ENCODE peak calls at places on chromosomes 3 and 15, in six cellular contexts. One of them, this sample, is unnamed.

GRCh38 chr15:92667291-92667904 is 11.8 kb upstream of the FAM174B start:
- DNase-seq in HepG2: peak
- DNase-seq in GM12891: no peak
- DNase-seq in Panc1: no peak
- DNase-seq in SK-N-SH: no peak
- DNase-seq in HCT116: no peak
- DNase-seq in this sample: no peak

GRCh38 chr3:113275876-113276580 is 64.7 kb downstream of the BOC start:
- DNase-seq in HepG2: peak
- DNase-seq in GM12891: peak
- DNase-seq in Panc1: no peak
- DNase-seq in SK-N-SH: no peak
- DNase-seq in HCT116: no peak
- DNase-seq in this sample: no peak

GRCh38 chr15:23069496-23070166 is 30.3 kb upstream of the TUBGCP5 start:
- DNase-seq in HepG2: no peak
- DNase-seq in GM12891: peak
- DNase-seq in Panc1: no peak
- DNase-seq in SK-N-SH: peak
- DNase-seq in HCT116: peak
- DNase-seq in this sample: peak

GRCh38 chr15:70801111-70801510 is 37.8 kb upstream of the UACA start:
- DNase-seq in HepG2: no peak
- DNase-seq in GM12891: no peak
- DNase-seq in Panc1: no peak
- DNase-seq in SK-N-SH: no peak
- DNase-seq in HCT116: no peak
- DNase-seq in this sample: no peak

GRCh38 chr15:28963711-28964081 is 77.9 kb downstream of the APBA2 start:
- DNase-seq in HepG2: no peak
- DNase-seq in GM12891: no peak
- DNase-seq in Panc1: no peak
- DNase-seq in SK-N-SH: no peak
- DNase-seq in HCT116: no peak
- DNase-seq in this sample: no peak

GRCh38 chr3:155347901-155348300 is 54.4 kb upstream of the STRIT1 start:
- DNase-seq in HepG2: no peak
- DNase-seq in GM12891: no peak
- DNase-seq in Panc1: no peak
- DNase-seq in SK-N-SH: no peak
- DNase-seq in HCT116: no peak
- DNase-seq in this sample: no peak

GRCh38 chr3:79976466-79976865 is 208.7 kb upstream of the ROBO1 start:
- DNase-seq in HepG2: no peak
- DNase-seq in GM12891: no peak
- DNase-seq in Panc1: no peak
- DNase-seq in SK-N-SH: no peak
- DNase-seq in HCT116: no peak
- DNase-seq in this sample: no peak

GRCh38 chr3:171311784-171312183 is 148.4 kb downstream of the TNIK start:
- DNase-seq in HepG2: no peak
- DNase-seq in GM12891: no peak
- DNase-seq in Panc1: no peak
- DNase-seq in SK-N-SH: no peak
- DNase-seq in HCT116: no peak
- DNase-seq in this sample: no peak

GRCh38 chr3:63912768-63913588 is 795 bp upstream of the SCAANT1 start:
- DNase-seq in HepG2: peak
- DNase-seq in GM12891: no peak
- DNase-seq in Panc1: no peak
- DNase-seq in SK-N-SH: peak
- DNase-seq in HCT116: peak
- DNase-seq in this sample: peak

GRCh38 chr3:29240248-29240647 is 40.6 kb upstream of the RBMS3 start:
- DNase-seq in HepG2: no peak
- DNase-seq in GM12891: no peak
- DNase-seq in Panc1: no peak
- DNase-seq in SK-N-SH: no peak
- DNase-seq in HCT116: no peak
- DNase-seq in this sample: no peak

GRCh38 chr3:126261037-126261436 is 80.7 kb upstream of the ALDH1L1 start:
- DNase-seq in HepG2: peak
- DNase-seq in GM12891: no peak
- DNase-seq in Panc1: no peak
- DNase-seq in SK-N-SH: no peak
- DNase-seq in HCT116: no peak
- DNase-seq in this sample: peak

GRCh38 chr3:139659511-139659910 is 18.3 kb downstream of the NMNAT3 start:
- DNase-seq in HepG2: no peak
- DNase-seq in GM12891: no peak
- DNase-seq in Panc1: no peak
- DNase-seq in SK-N-SH: no peak
- DNase-seq in HCT116: no peak
- DNase-seq in this sample: no peak

GRCh38 chr3:48405343-48405881 is 24.5 kb downstream of the PLXNB1 start:
- DNase-seq in HepG2: no peak
- DNase-seq in GM12891: no peak
- DNase-seq in Panc1: no peak
- DNase-seq in SK-N-SH: no peak
- DNase-seq in HCT116: no peak
- DNase-seq in this sample: no peak

GRCh38 chr3:178454714-178455113 is 81.5 kb upstream of the KCNMB2 start:
- DNase-seq in HepG2: no peak
- DNase-seq in GM12891: no peak
- DNase-seq in Panc1: no peak
- DNase-seq in SK-N-SH: no peak
- DNase-seq in HCT116: no peak
- DNase-seq in this sample: no peak

GRCh38 chr15:96285715-96286367 is 44.7 kb upstream of the NR2F2 start:
- DNase-seq in HepG2: no peak
- DNase-seq in GM12891: no peak
- DNase-seq in Panc1: no peak
- DNase-seq in SK-N-SH: no peak
- DNase-seq in HCT116: no peak
- DNase-seq in this sample: no peak

GRCh38 chr3:130604806-130605205 is 87.8 kb downstream of the COL6A6 start:
- DNase-seq in HepG2: no peak
- DNase-seq in GM12891: no peak
- DNase-seq in Panc1: no peak
- DNase-seq in SK-N-SH: no peak
- DNase-seq in HCT116: no peak
- DNase-seq in this sample: no peak

GRCh38 chr15:53611145-53611920 is 148.1 kb downstream of the WDR72 start:
- DNase-seq in HepG2: peak
- DNase-seq in GM12891: no peak
- DNase-seq in Panc1: no peak
- DNase-seq in SK-N-SH: no peak
- DNase-seq in HCT116: no peak
- DNase-seq in this sample: no peak

GRCh38 chr3:48845170-48845569 is 2.5 kb downstream of the PRKAR2A start:
- DNase-seq in HepG2: peak
- DNase-seq in GM12891: no peak
- DNase-seq in Panc1: no peak
- DNase-seq in SK-N-SH: no peak
- DNase-seq in HCT116: no peak
- DNase-seq in this sample: no peak

GRCh38 chr3:26984601-26985000 is 362.0 kb downstream of the LRRC3B start:
- DNase-seq in HepG2: no peak
- DNase-seq in GM12891: no peak
- DNase-seq in Panc1: no peak
- DNase-seq in SK-N-SH: no peak
- DNase-seq in HCT116: no peak
- DNase-seq in this sample: no peak

GRCh38 chr3:194070634-194071409 is 65.1 kb upstream of the HES1 start:
- DNase-seq in HepG2: peak
- DNase-seq in GM12891: peak
- DNase-seq in Panc1: no peak
- DNase-seq in SK-N-SH: peak
- DNase-seq in HCT116: peak
- DNase-seq in this sample: peak
- TF ChIP-seq POLR2AphosphoS5 in HepG2: no peak
- TF ChIP-seq POLR2AphosphoS5 in GM12891: no peak
- TF ChIP-seq POLR2AphosphoS5 in Panc1: peak
- TF ChIP-seq POLR2AphosphoS5 in SK-N-SH: no peak
- TF ChIP-seq POLR2AphosphoS5 in HCT116: no peak
- TF ChIP-seq POLR2AphosphoS5 in this sample: no peak

GRCh38 chr3:98545940-98546339 is 14.2 kb downstream of the GPR15 start:
- DNase-seq in HepG2: no peak
- DNase-seq in GM12891: no peak
- DNase-seq in Panc1: no peak
- DNase-seq in SK-N-SH: no peak
- DNase-seq in HCT116: no peak
- DNase-seq in this sample: no peak

GRCh38 chr3:98542623-98543022 is 10.8 kb downstream of the GPR15 start:
- DNase-seq in HepG2: no peak
- DNase-seq in GM12891: no peak
- DNase-seq in Panc1: no peak
- DNase-seq in SK-N-SH: no peak
- DNase-seq in HCT116: no peak
- DNase-seq in this sample: no peak

GRCh38 chr3:98541695-98542094 is 9.9 kb downstream of the GPR15 start:
- DNase-seq in HepG2: no peak
- DNase-seq in GM12891: no peak
- DNase-seq in Panc1: no peak
- DNase-seq in SK-N-SH: no peak
- DNase-seq in HCT116: no peak
- DNase-seq in this sample: no peak

GRCh38 chr3:98536456-98537017 is 4.8 kb downstream of the GPR15 start:
- DNase-seq in HepG2: no peak
- DNase-seq in GM12891: no peak
- DNase-seq in Panc1: no peak
- DNase-seq in SK-N-SH: no peak
- DNase-seq in HCT116: no peak
- DNase-seq in this sample: no peak

GRCh38 chr3:98540346-98540745 is 8.6 kb downstream of the GPR15 start:
- DNase-seq in HepG2: no peak
- DNase-seq in GM12891: no peak
- DNase-seq in Panc1: no peak
- DNase-seq in SK-N-SH: no peak
- DNase-seq in HCT116: no peak
- DNase-seq in this sample: no peak
- TF ChIP-seq POLR2AphosphoS5 in HepG2: no peak
- TF ChIP-seq POLR2AphosphoS5 in GM12891: peak
- TF ChIP-seq POLR2AphosphoS5 in Panc1: no peak
- TF ChIP-seq POLR2AphosphoS5 in SK-N-SH: no peak
- TF ChIP-seq POLR2AphosphoS5 in HCT116: no peak
- TF ChIP-seq POLR2AphosphoS5 in this sample: no peak

GRCh38 chr3:13787533-13787932 is 92.3 kb downstream of the WNT7A start:
- DNase-seq in HepG2: no peak
- DNase-seq in GM12891: no peak
- DNase-seq in Panc1: no peak
- DNase-seq in SK-N-SH: no peak
- DNase-seq in HCT116: no peak
- DNase-seq in this sample: no peak

GRCh38 chr3:13790376-13791219 is 89.3 kb downstream of the WNT7A start:
- DNase-seq in HepG2: no peak
- DNase-seq in GM12891: no peak
- DNase-seq in Panc1: no peak
- DNase-seq in SK-N-SH: no peak
- DNase-seq in HCT116: no peak
- DNase-seq in this sample: no peak

GRCh38 chr3:13786811-13787210 is 93.1 kb downstream of the WNT7A start:
- DNase-seq in HepG2: no peak
- DNase-seq in GM12891: no peak
- DNase-seq in Panc1: no peak
- DNase-seq in SK-N-SH: no peak
- DNase-seq in HCT116: no peak
- DNase-seq in this sample: no peak

GRCh38 chr3:13785853-13786455 is 93.9 kb downstream of the WNT7A start:
- DNase-seq in HepG2: no peak
- DNase-seq in GM12891: no peak
- DNase-seq in Panc1: no peak
- DNase-seq in SK-N-SH: no peak
- DNase-seq in HCT116: no peak
- DNase-seq in this sample: no peak

GRCh38 chr3:13788522-13789424 is 91.1 kb downstream of the WNT7A start:
- DNase-seq in HepG2: no peak
- DNase-seq in GM12891: no peak
- DNase-seq in Panc1: no peak
- DNase-seq in SK-N-SH: no peak
- DNase-seq in HCT116: no peak
- DNase-seq in this sample: no peak
- TF ChIP-seq POLR2AphosphoS5 in HepG2: no peak
- TF ChIP-seq POLR2AphosphoS5 in GM12891: no peak
- TF ChIP-seq POLR2AphosphoS5 in Panc1: no peak
- TF ChIP-seq POLR2AphosphoS5 in SK-N-SH: no peak
- TF ChIP-seq POLR2AphosphoS5 in HCT116: no peak
- TF ChIP-seq POLR2AphosphoS5 in this sample: no peak

GRCh38 chr3:40505599-40506462 is at the start of gene ZNF620:
- DNase-seq in HepG2: peak
- DNase-seq in GM12891: peak
- DNase-seq in Panc1: no peak
- DNase-seq in SK-N-SH: peak
- DNase-seq in HCT116: peak
- DNase-seq in this sample: peak

GRCh38 chr3:40499952-40500351 is 5.9 kb upstream of the ZNF620 start:
- DNase-seq in HepG2: no peak
- DNase-seq in GM12891: no peak
- DNase-seq in Panc1: no peak
- DNase-seq in SK-N-SH: no peak
- DNase-seq in HCT116: no peak
- DNase-seq in this sample: no peak

GRCh38 chr3:40504636-40505430 is 1.0 kb upstream of the ZNF620 start:
- DNase-seq in HepG2: peak
- DNase-seq in GM12891: no peak
- DNase-seq in Panc1: peak
- DNase-seq in SK-N-SH: no peak
- DNase-seq in HCT116: peak
- DNase-seq in this sample: no peak
- TF ChIP-seq POLR2AphosphoS5 in HepG2: no peak
- TF ChIP-seq POLR2AphosphoS5 in GM12891: no peak
- TF ChIP-seq POLR2AphosphoS5 in Panc1: no peak
- TF ChIP-seq POLR2AphosphoS5 in SK-N-SH: no peak
- TF ChIP-seq POLR2AphosphoS5 in HCT116: peak
- TF ChIP-seq POLR2AphosphoS5 in this sample: no peak

GRCh38 chr15:101458908-101459578 is 30.5 kb downstream of the PCSK6 start:
- DNase-seq in HepG2: no peak
- DNase-seq in GM12891: no peak
- DNase-seq in Panc1: no peak
- DNase-seq in SK-N-SH: no peak
- DNase-seq in HCT116: no peak
- DNase-seq in this sample: no peak
- TF ChIP-seq POLR2AphosphoS5 in HepG2: no peak
- TF ChIP-seq POLR2AphosphoS5 in GM12891: no peak
- TF ChIP-seq POLR2AphosphoS5 in Panc1: no peak
- TF ChIP-seq POLR2AphosphoS5 in SK-N-SH: no peak
- TF ChIP-seq POLR2AphosphoS5 in HCT116: no peak
- TF ChIP-seq POLR2AphosphoS5 in this sample: no peak

GRCh38 chr15:74425634-74426033 is 8.1 kb downstream of the SEMA7A start:
- DNase-seq in HepG2: no peak
- DNase-seq in GM12891: no peak
- DNase-seq in Panc1: no peak
- DNase-seq in SK-N-SH: no peak
- DNase-seq in HCT116: no peak
- DNase-seq in this sample: peak
- TF ChIP-seq POLR2AphosphoS5 in HepG2: no peak
- TF ChIP-seq POLR2AphosphoS5 in GM12891: no peak
- TF ChIP-seq POLR2AphosphoS5 in Panc1: no peak
- TF ChIP-seq POLR2AphosphoS5 in SK-N-SH: no peak
- TF ChIP-seq POLR2AphosphoS5 in HCT116: no peak
- TF ChIP-seq POLR2AphosphoS5 in this sample: peak

GRCh38 chr15:68335251-68335650 is 57.7 kb downstream of the FEM1B start:
- DNase-seq in HepG2: no peak
- DNase-seq in GM12891: no peak
- DNase-seq in Panc1: no peak
- DNase-seq in SK-N-SH: no peak
- DNase-seq in HCT116: no peak
- DNase-seq in this sample: no peak
- TF ChIP-seq POLR2AphosphoS5 in HepG2: no peak
- TF ChIP-seq POLR2AphosphoS5 in GM12891: no peak
- TF ChIP-seq POLR2AphosphoS5 in Panc1: no peak
- TF ChIP-seq POLR2AphosphoS5 in SK-N-SH: no peak
- TF ChIP-seq POLR2AphosphoS5 in HCT116: no peak
- TF ChIP-seq POLR2AphosphoS5 in this sample: no peak

This sample was measured in K562.